ENCODE peak calls at places on chromosome 7, in five cellular contexts. One of them, this sample, is unnamed. For H3K4me1, the result is how much of the 10 kb centered on the place peaks cover.

GRCh38 chr7:116686812-116687419 is 14.9 kb downstream of the MET start:
- DNase-seq in A549: no peak
- DNase-seq in HepG2: peak
- DNase-seq in GM12878: no peak
- DNase-seq in K562: no peak
- DNase-seq in this sample: no peak

GRCh38 chr7:47327306-47327697 is 254.6 kb downstream of the TNS3 start:
- DNase-seq in A549: no peak
- DNase-seq in HepG2: no peak
- DNase-seq in GM12878: no peak
- DNase-seq in K562: no peak
- DNase-seq in this sample: no peak

GRCh38 chr7:70573202-70573810 is 558.6 kb upstream of the GALNT17 start:
- DNase-seq in A549: no peak
- DNase-seq in HepG2: no peak
- DNase-seq in GM12878: no peak
- DNase-seq in K562: no peak
- DNase-seq in this sample: no peak

GRCh38 chr7:101155303-101155702 is 1.0 kb downstream of the AP1S1 start:
- DNase-seq in A549: no peak
- DNase-seq in HepG2: no peak
- DNase-seq in GM12878: no peak
- DNase-seq in K562: no peak
- DNase-seq in this sample: no peak

GRCh38 chr7:112204776-112205347 is 1.3 kb downstream of the DOCK4 start:
- DNase-seq in A549: peak
- DNase-seq in HepG2: no peak
- DNase-seq in GM12878: no peak
- DNase-seq in K562: no peak
- DNase-seq in this sample: no peak

GRCh38 chr7:39480901-39481300 is 85.3 kb upstream of the YAE1 start:
- DNase-seq in A549: no peak
- DNase-seq in HepG2: no peak
- DNase-seq in GM12878: no peak
- DNase-seq in K562: no peak
- DNase-seq in this sample: no peak

GRCh38 chr7:151012031-151012692 is 12.1 kb downstream of the ATG9B start:
- DNase-seq in A549: no peak
- DNase-seq in HepG2: peak
- DNase-seq in GM12878: no peak
- DNase-seq in K562: no peak
- DNase-seq in this sample: no peak

GRCh38 chr7:142587578-142588191 is 161.6 kb upstream of the PRSS1 start:
- DNase-seq in A549: peak
- DNase-seq in HepG2: peak
- DNase-seq in GM12878: peak
- DNase-seq in K562: peak
- DNase-seq in this sample: no peak

GRCh38 chr7:23055582-23056178 is 41.8 kb upstream of the HYCC1 start:
- DNase-seq in A549: peak
- DNase-seq in HepG2: peak
- DNase-seq in GM12878: peak
- DNase-seq in K562: peak
- DNase-seq in this sample: no peak

DNA sequence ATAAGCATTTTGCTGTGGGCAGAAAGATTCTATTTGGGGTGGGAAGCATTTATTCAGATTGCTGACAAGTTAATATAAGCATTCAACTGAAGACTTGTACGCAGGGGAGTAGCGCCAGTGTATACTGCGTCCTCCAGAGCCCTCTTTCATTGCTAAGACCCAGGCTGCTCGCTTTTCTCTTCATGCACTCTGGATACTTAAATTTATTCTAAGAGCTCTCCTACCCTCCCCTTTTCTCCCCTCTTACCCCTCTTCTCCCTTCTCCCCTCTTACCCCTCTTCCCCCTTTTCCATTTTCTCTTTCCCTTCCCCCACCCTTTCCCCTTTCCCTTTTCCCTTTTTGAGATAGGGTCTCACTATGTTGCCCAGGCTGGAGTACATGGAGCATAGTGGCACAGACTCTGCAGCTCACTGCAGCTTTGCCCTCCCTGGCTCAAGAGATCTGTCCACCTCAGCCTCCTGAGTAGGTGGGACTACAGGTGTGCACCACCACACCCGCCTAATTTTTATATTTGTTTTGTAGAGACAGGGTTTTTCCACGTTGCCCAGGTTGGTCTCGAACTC is 125.8 kb downstream of the CDK14 start:
- DNase-seq in A549: no peak
- DNase-seq in HepG2: no peak
- DNase-seq in GM12878: no peak
- DNase-seq in K562: no peak
- DNase-seq in this sample: no peak
- H3K4me1 ChIP-seq in A549: under half
- H3K4me1 ChIP-seq in HepG2: under half
- H3K4me1 ChIP-seq in GM12878: under half
- H3K4me1 ChIP-seq in K562: under half
- H3K4me1 ChIP-seq in this sample: under half

DNA sequence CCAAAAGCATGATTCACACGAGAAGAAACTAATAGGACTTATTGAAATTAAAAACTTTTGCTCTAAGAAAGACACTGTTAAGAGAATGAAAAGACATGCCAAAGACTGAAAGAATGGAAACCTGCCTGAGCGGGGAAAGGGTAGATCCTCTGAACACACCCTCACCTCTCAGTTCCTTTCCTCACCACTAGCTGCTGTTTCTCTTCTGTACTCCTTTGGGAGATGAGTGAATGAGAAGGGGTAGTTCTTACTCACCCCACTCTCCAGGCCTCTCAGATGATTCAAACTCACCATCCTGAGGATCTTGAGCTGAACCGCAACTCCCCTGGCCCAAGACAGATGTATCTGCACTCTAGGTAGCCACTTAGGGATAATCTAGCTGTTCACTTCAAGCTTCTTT is 41.9 kb downstream of the IQUB start:
- DNase-seq in A549: no peak
- DNase-seq in HepG2: no peak
- DNase-seq in GM12878: no peak
- DNase-seq in K562: peak
- DNase-seq in this sample: no peak
- TF ChIP-seq CHD2 in A549: no peak
- TF ChIP-seq CHD2 in HepG2: no peak
- TF ChIP-seq CHD2 in GM12878: no peak
- TF ChIP-seq CHD2 in K562: no peak
- TF ChIP-seq CHD2 in this sample: no peak

DNA sequence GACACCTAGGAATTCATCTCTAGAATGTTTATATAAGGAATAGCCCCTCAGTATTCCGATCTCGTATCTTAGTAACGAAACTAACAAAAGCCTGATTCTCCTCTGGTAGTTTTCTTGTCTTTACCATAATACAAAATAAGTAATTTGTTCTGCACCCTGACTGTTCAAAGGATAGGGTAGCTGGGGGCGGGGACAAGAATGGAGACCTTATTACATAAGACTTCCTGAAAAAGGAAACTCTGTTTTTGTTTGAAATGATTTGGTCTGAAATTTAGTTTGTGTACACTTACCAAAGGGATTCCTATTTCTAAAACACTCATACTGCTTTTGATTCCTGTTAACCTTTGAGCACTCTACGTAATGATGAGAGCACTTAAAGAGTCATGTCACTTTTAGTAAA is 17.2 kb downstream of the IKZF1 start:
- DNase-seq in A549: no peak
- DNase-seq in HepG2: no peak
- DNase-seq in GM12878: no peak
- DNase-seq in K562: no peak
- DNase-seq in this sample: no peak
- H3K27ac ChIP-seq in A549: no peak
- H3K27ac ChIP-seq in HepG2: no peak
- H3K27ac ChIP-seq in GM12878: no peak
- H3K27ac ChIP-seq in K562: no peak
- H3K27ac ChIP-seq in this sample: no peak

GRCh38 chr7:131544449-131545425 is 11.7 kb downstream of the PODXL start:
- DNase-seq in A549: no peak
- DNase-seq in HepG2: peak
- DNase-seq in GM12878: no peak
- DNase-seq in K562: peak
- DNase-seq in this sample: no peak

GRCh38 chr7:131547589-131547988 is 8.8 kb downstream of the PODXL start:
- DNase-seq in A549: no peak
- DNase-seq in HepG2: no peak
- DNase-seq in GM12878: no peak
- DNase-seq in K562: no peak
- DNase-seq in this sample: no peak

GRCh38 chr7:131544021-131544420 is 12.4 kb downstream of the PODXL start:
- DNase-seq in A549: no peak
- DNase-seq in HepG2: no peak
- DNase-seq in GM12878: no peak
- DNase-seq in K562: no peak
- DNase-seq in this sample: no peak

GRCh38 chr7:131546583-131547111 is 9.8 kb downstream of the PODXL start:
- DNase-seq in A549: no peak
- DNase-seq in HepG2: peak
- DNase-seq in GM12878: no peak
- DNase-seq in K562: peak
- DNase-seq in this sample: peak

GRCh38 chr7:131546126-131546525 is 10.3 kb downstream of the PODXL start:
- DNase-seq in A549: no peak
- DNase-seq in HepG2: peak
- DNase-seq in GM12878: no peak
- DNase-seq in K562: no peak
- DNase-seq in this sample: no peak
- H3K4me1 ChIP-seq in A549: under half
- H3K4me1 ChIP-seq in HepG2: under half
- H3K4me1 ChIP-seq in GM12878: under half
- H3K4me1 ChIP-seq in K562: under half
- H3K4me1 ChIP-seq in this sample: under half

DNA sequence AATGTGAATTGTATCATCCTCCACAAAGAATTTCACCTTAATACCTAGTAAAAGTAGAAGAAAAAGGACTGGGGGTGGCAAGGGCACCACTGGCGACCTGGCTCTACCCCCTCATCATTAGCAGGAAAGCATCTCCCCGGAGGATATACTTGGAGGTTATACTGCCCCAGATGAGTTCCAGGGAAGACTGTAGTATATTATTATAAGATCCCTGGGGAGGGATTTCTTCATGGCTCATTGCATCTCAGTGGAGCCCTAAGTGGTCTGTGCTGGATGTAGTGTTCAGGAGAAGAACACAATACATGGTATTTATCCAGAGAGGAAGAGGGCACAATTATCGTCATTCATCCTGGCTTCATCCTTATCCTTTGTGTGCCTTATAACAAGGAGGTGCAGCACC is 14.2 kb upstream of the DYNC1I1 start:
- DNase-seq in A549: no peak
- DNase-seq in HepG2: no peak
- DNase-seq in GM12878: no peak
- DNase-seq in K562: no peak
- DNase-seq in this sample: no peak
- TF ChIP-seq CHD2 in A549: no peak
- TF ChIP-seq CHD2 in HepG2: no peak
- TF ChIP-seq CHD2 in GM12878: no peak
- TF ChIP-seq CHD2 in K562: no peak
- TF ChIP-seq CHD2 in this sample: no peak

GRCh38 chr7:1850976-1851571 is 181.0 kb downstream of the ELFN1 start:
- DNase-seq in A549: no peak
- DNase-seq in HepG2: no peak
- DNase-seq in GM12878: no peak
- DNase-seq in K562: no peak
- DNase-seq in this sample: no peak
- H3K27ac ChIP-seq in A549: no peak
- H3K27ac ChIP-seq in HepG2: no peak
- H3K27ac ChIP-seq in GM12878: no peak
- H3K27ac ChIP-seq in K562: no peak
- H3K27ac ChIP-seq in this sample: no peak

DNA sequence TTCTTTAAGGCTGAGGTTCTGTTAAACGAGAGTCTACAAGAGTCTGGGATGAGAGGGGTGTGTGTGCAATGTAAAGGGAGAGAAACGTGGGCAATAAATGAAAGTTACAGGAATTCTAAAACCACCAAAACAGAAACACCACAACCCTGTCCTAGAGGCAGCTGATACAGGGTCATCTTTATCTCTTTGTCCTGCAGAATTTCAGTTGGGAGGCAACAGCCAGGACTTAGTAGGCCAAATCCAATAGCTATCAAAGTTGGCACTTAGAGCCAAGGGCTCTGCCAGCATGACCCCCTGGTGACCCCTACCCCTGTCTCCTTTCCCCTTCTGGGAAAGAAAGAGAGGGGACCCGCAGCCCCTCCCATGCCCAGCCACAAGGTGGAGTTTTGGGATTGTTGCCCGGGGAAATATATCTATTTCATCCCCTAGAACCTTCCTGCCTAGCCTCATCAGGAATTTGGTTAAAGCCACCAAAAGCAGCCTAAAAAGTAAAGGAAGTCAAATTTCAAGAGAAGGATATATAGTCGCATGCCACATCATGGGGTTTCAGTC is 85.2 kb downstream of the OSBPL3 start:
- DNase-seq in A549: no peak
- DNase-seq in HepG2: no peak
- DNase-seq in GM12878: no peak
- DNase-seq in K562: peak
- DNase-seq in this sample: peak
- H3K4me1 ChIP-seq in A549: under half
- H3K4me1 ChIP-seq in HepG2: under half
- H3K4me1 ChIP-seq in GM12878: under half
- H3K4me1 ChIP-seq in K562: under half
- H3K4me1 ChIP-seq in this sample: under half

DNA sequence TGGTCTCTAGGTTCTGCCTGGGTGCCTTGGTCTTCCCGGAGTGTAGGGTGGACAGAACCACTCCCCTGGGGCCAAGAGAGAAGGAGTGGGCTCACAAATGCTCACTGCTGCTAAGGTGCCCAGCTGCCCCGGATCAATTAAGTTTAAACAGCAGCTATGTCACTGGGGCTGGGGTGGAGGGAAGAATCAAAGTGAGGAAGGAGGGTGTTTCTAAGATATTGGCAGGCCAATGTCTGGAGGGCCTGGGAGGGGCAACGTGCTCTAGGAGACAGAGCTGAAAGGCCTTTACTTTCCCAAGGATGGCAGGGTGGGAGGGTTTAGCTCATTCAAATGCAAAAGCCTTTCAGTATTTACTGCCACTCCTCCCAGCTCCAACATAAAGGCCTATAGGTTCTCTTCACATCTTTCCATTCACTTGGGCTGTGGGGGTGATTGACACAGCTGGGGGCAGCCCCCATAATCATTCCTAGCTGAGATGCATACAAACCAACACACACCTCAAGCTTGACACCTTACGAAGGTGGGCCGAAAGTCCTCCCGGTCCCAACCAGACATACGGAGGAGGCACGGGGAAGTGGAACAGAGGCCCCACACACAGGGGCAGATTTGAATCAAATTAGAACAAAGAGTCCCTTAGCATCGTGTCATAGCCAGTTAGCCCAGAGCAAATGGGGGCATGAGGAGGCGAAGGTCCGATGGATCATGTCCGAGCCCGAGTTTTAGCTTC is 108.0 kb upstream of the EFCAB10 start:
- DNase-seq in A549: no peak
- DNase-seq in HepG2: no peak
- DNase-seq in GM12878: no peak
- DNase-seq in K562: no peak
- DNase-seq in this sample: peak
- TF ChIP-seq CHD2 in A549: no peak
- TF ChIP-seq CHD2 in HepG2: no peak
- TF ChIP-seq CHD2 in GM12878: no peak
- TF ChIP-seq CHD2 in K562: no peak
- TF ChIP-seq CHD2 in this sample: no peak

GRCh38 chr7:158125721-158126120 is 461.9 kb downstream of the PTPRN2 start:
- DNase-seq in A549: no peak
- DNase-seq in HepG2: no peak
- DNase-seq in GM12878: no peak
- DNase-seq in K562: no peak
- DNase-seq in this sample: no peak
- H3K27ac ChIP-seq in A549: no peak
- H3K27ac ChIP-seq in HepG2: no peak
- H3K27ac ChIP-seq in GM12878: no peak
- H3K27ac ChIP-seq in K562: no peak
- H3K27ac ChIP-seq in this sample: no peak

GRCh38 chr7:1043552-1044188 is 676 bp upstream of the GPR146 start:
- DNase-seq in A549: no peak
- DNase-seq in HepG2: peak
- DNase-seq in GM12878: no peak
- DNase-seq in K562: no peak
- DNase-seq in this sample: no peak
- H3K4me1 ChIP-seq in A549: under half
- H3K4me1 ChIP-seq in HepG2: half or more
- H3K4me1 ChIP-seq in GM12878: under half
- H3K4me1 ChIP-seq in K562: half or more
- H3K4me1 ChIP-seq in this sample: under half